ENCODE peak calls at places on chromosomes 12 and 14, in four cellular contexts. F is HepG2, L is SK-N-SH, V is K562. I is an unnamed sample.

GRCh38 chr12:104623920-104624319 is 167.2 kb downstream of the CHST11 start:
- DNase-seq in F (no peak), L (no peak), V (no peak), I (no peak)

GRCh38 chr14:22653012-22653621 is 9.0 kb upstream of the OR6J1 start:
- DNase-seq in F (peak; percentile 86), L (peak; percentile 67), V (peak; percentile 63), I (peak; percentile 62)

GRCh38 chr12:52203126-52203921 is 11.5 kb upstream of the KRT80 start:
- DNase-seq in F (peak; percentile 63), L (peak; percentile 63), V (peak; percentile 21), I (no peak)

GRCh38 chr12:57522887-57523705 is 472 bp downstream of the MBD6 start:
- DNase-seq in F (no peak), L (no peak), V (peak; percentile 92), I (no peak)

GRCh38 chr12:87923361-87923760 is 105.8 kb downstream of the C12orf50 start:
- DNase-seq in F (no peak), L (no peak), V (no peak), I (no peak)

GRCh38 chr12:77204055-77204454 is 138.7 kb upstream of the E2F7 start:
- DNase-seq in F (no peak), L (no peak), V (no peak), I (no peak)

GRCh38 chr14:73997108-73997943 is 21.8 kb downstream of the ENTPD5 start:
- DNase-seq in F (peak; percentile 71), L (no peak), V (no peak), I (no peak)

GRCh38 chr12:52582971-52583456 is 9.4 kb upstream of the KRT74 start:
- DNase-seq in F (peak; percentile 40), L (peak; percentile 76), V (peak; percentile 64), I (peak; percentile 21)

GRCh38 chr12:57176139-57176477 is 28.7 kb upstream of the LRP1-AS start:
- DNase-seq in F (no peak), L (no peak), V (no peak), I (no peak)

GRCh38 chr12:44526655-44527199 is 349.4 kb downstream of the NELL2 start:
- DNase-seq in F (no peak), L (no peak), V (no peak), I (no peak)

GRCh38 chr14:57244103-57244502 is 24.6 kb downstream of the EXOC5 start:
- DNase-seq in F (no peak), L (no peak), V (no peak), I (no peak)

DNA sequence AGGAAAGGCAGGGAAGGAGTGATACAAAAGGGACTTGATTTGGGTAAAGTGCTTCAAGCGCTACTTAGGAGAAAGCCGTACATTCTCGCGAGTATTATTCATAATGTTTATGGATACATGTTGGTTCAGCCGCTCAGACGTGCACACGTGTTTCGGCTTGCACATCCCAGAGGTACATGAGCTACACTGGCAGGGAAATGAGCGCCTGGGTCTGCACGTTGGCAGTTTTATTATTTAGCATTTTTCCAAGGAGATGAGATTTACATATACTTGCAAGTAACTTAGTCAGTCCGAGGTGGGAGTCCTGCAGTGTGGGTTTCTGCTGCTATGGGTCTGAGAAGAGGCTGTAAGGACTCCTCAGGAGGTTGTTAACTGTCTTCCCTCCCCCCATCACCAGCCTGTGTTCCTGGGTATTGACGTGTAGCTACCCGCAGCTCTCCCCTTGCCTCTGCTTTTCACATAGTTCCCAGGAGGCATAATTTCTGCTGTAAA is 1.5 kb downstream of the PRKCH start:
- DNase-seq in F (no peak), L (peak; percentile 27), V (no peak), I (no peak)
- TF ChIP-seq RFX5 in F (no peak), L (no peak), V (no peak), I (no peak)

GRCh38 chr12:111163422-111163821 is 205.5 kb downstream of the PHETA1 start:
- DNase-seq in F (no peak), L (no peak), V (no peak), I (no peak)

GRCh38 chr12:111161898-111162297 is 207.0 kb downstream of the PHETA1 start:
- DNase-seq in F (no peak), L (no peak), V (no peak), I (no peak)

GRCh38 chr12:111157486-111157885 is 211.4 kb downstream of the PHETA1 start:
- DNase-seq in F (no peak), L (no peak), V (no peak), I (no peak)

GRCh38 chr12:111158992-111159391 is 209.9 kb downstream of the PHETA1 start:
- DNase-seq in F (no peak), L (no peak), V (no peak), I (no peak)

GRCh38 chr12:111160350-111161142 is 208.3 kb downstream of the PHETA1 start:
- DNase-seq in F (no peak), L (no peak), V (no peak), I (no peak)
- TF ChIP-seq YY1 in F (no peak), L (no peak), V (no peak), I (no peak)

GRCh38 chr14:104724407-104724980 is 465 bp downstream of the ADSS1 start:
- DNase-seq in F (no peak), L (peak; percentile 84), V (peak; percentile 77), I (no peak)
- TF ChIP-seq RFX5 in F (no peak), L (no peak), V (no peak), I (no peak)

DNA sequence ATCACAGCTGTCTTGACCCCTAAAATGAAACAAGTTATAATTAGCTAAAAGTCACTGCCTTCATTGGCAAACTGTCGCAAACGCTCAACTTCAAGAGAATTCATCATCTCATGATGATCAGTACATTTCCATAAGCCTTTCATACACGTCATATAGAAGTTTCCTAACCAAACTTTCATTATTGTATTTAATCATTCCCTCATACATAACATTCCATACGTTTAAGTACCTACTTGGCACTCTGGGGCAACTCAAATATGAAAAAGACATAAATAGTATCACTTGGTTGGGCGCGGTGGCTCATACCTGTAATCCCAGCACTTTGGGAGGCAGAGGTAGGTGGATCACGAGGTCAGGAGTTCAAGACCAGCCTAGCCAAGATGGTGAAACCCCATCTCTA is 12.4 kb upstream of the PPP2R5E start:
- DNase-seq in F (no peak), L (no peak), V (no peak), I (no peak)
- TF ChIP-seq YY1 in F (no peak), L (no peak), V (no peak), I (no peak)

GRCh38 chr14:90849787-90850444 is 33.7 kb upstream of the TTC7B start:
- DNase-seq in F (no peak), L (no peak), V (no peak), I (peak; percentile 26)
- TF ChIP-seq RFX5 in F (no peak), L (no peak), V (no peak), I (no peak)

I was measured in H1.